ENCODE peak calls at places on chromosome 1, in six cellular contexts. One of them, this sample, is unnamed.

GRCh38 chr1:42934111-42934510 is 24.6 kb downstream of the SLC2A1 start:
- DNase-seq in GM12878: no peak
- DNase-seq in K562: no peak
- DNase-seq in HepG2: no peak
- DNase-seq in H1: no peak
- DNase-seq in GM12891: no peak
- DNase-seq in this sample: no peak

GRCh38 chr1:229273507-229274232 is 2.8 kb downstream of the RAB4A start:
- DNase-seq in HepG2: peak
- DNase-seq in GM12878: no peak
- DNase-seq in K562: no peak
- DNase-seq in GM12891: no peak
- DNase-seq in H1: no peak
- DNase-seq in this sample: no peak

GRCh38 chr1:147612366-147612765 is 58.0 kb downstream of the ACP6 start:
- DNase-seq in K562: no peak
- DNase-seq in H1: no peak
- DNase-seq in GM12878: no peak
- DNase-seq in HepG2: peak
- DNase-seq in GM12891: no peak
- DNase-seq in this sample: no peak

GRCh38 chr1:16979475-16980327 is 719 bp downstream of the MFAP2 start:
- DNase-seq in GM12891: no peak
- DNase-seq in GM12878: no peak
- DNase-seq in H1: no peak
- DNase-seq in K562: no peak
- DNase-seq in HepG2: no peak
- DNase-seq in this sample: no peak

GRCh38 chr1:7648761-7649384 is 122.2 kb upstream of the VAMP3 start:
- DNase-seq in K562: no peak
- DNase-seq in GM12891: no peak
- DNase-seq in HepG2: no peak
- DNase-seq in H1: no peak
- DNase-seq in GM12878: no peak
- DNase-seq in this sample: no peak

GRCh38 chr1:212987702-212988322 is 27.9 kb downstream of the ANGEL2 start:
- DNase-seq in HepG2: no peak
- DNase-seq in H1: no peak
- DNase-seq in K562: no peak
- DNase-seq in GM12878: no peak
- DNase-seq in GM12891: no peak
- DNase-seq in this sample: no peak

GRCh38 chr1:201985355-201985754 is 2.9 kb downstream of the RNPEP start:
- DNase-seq in HepG2: no peak
- DNase-seq in GM12878: no peak
- DNase-seq in GM12891: no peak
- DNase-seq in H1: no peak
- DNase-seq in K562: no peak
- DNase-seq in this sample: no peak

GRCh38 chr1:228802386-228803221 is 67.3 kb downstream of the RHOU start:
- DNase-seq in HepG2: no peak
- DNase-seq in GM12878: no peak
- DNase-seq in K562: no peak
- DNase-seq in GM12891: no peak
- DNase-seq in H1: no peak
- DNase-seq in this sample: no peak

GRCh38 chr1:187074445-187075045 is 245.8 kb downstream of the PLA2G4A start:
- DNase-seq in GM12878: no peak
- DNase-seq in HepG2: no peak
- DNase-seq in K562: peak
- DNase-seq in H1: no peak
- DNase-seq in GM12891: no peak
- DNase-seq in this sample: no peak

GRCh38 chr1:183029591-183030000 is 6.4 kb downstream of the LAMC1 start:
- DNase-seq in H1: no peak
- DNase-seq in GM12891: no peak
- DNase-seq in K562: no peak
- DNase-seq in GM12878: no peak
- DNase-seq in HepG2: peak
- DNase-seq in this sample: no peak

GRCh38 chr1:42943166-42943565 is 15.5 kb downstream of the SLC2A1 start:
- DNase-seq in HepG2: no peak
- DNase-seq in K562: no peak
- DNase-seq in GM12878: no peak
- DNase-seq in H1: no peak
- DNase-seq in GM12891: no peak
- DNase-seq in this sample: no peak

GRCh38 chr1:167738158-167738557 is 16.4 kb downstream of the MPZL1 start:
- DNase-seq in GM12878: no peak
- DNase-seq in H1: no peak
- DNase-seq in HepG2: no peak
- DNase-seq in GM12891: no peak
- DNase-seq in K562: no peak
- DNase-seq in this sample: no peak

GRCh38 chr1:224700915-224701531 is 84.9 kb downstream of the CNIH3 start:
- DNase-seq in K562: peak
- DNase-seq in GM12891: peak
- DNase-seq in H1: no peak
- DNase-seq in GM12878: peak
- DNase-seq in HepG2: peak
- DNase-seq in this sample: peak

GRCh38 chr1:183101081-183101480 is 77.9 kb downstream of the LAMC1 start:
- DNase-seq in GM12878: no peak
- DNase-seq in K562: no peak
- DNase-seq in H1: no peak
- DNase-seq in GM12891: no peak
- DNase-seq in HepG2: no peak
- DNase-seq in this sample: no peak

GRCh38 chr1:33141781-33142180 is 40.1 kb downstream of the TRIM62 start:
- DNase-seq in HepG2: no peak
- DNase-seq in GM12891: no peak
- DNase-seq in H1: no peak
- DNase-seq in GM12878: no peak
- DNase-seq in K562: no peak
- DNase-seq in this sample: no peak

GRCh38 chr1:206801467-206801866 is 29.2 kb upstream of the IL10 start:
- DNase-seq in H1: no peak
- DNase-seq in K562: no peak
- DNase-seq in GM12891: no peak
- DNase-seq in GM12878: no peak
- DNase-seq in HepG2: no peak
- DNase-seq in this sample: no peak

GRCh38 chr1:5693595-5693994 is 298.6 kb downstream of the NPHP4 start:
- DNase-seq in HepG2: no peak
- DNase-seq in GM12891: no peak
- DNase-seq in H1: no peak
- DNase-seq in GM12878: no peak
- DNase-seq in K562: no peak
- DNase-seq in this sample: no peak

GRCh38 chr1:228144213-228145049 is 4.4 kb downstream of the GUK1 start:
- DNase-seq in H1: no peak
- DNase-seq in K562: peak
- DNase-seq in HepG2: no peak
- DNase-seq in GM12878: no peak
- DNase-seq in GM12891: no peak
- DNase-seq in this sample: no peak

GRCh38 chr1:221698579-221699349 is 43.1 kb downstream of the DUSP10 start:
- DNase-seq in K562: no peak
- DNase-seq in GM12878: no peak
- DNase-seq in GM12891: no peak
- DNase-seq in HepG2: no peak
- DNase-seq in H1: no peak
- DNase-seq in this sample: no peak

GRCh38 chr1:221699582-221700519 is 42.0 kb downstream of the DUSP10 start:
- DNase-seq in K562: no peak
- DNase-seq in H1: no peak
- DNase-seq in GM12891: no peak
- DNase-seq in GM12878: no peak
- DNase-seq in HepG2: no peak
- DNase-seq in this sample: no peak

GRCh38 chr1:221696740-221697461 is 45.0 kb downstream of the DUSP10 start:
- DNase-seq in GM12878: no peak
- DNase-seq in HepG2: no peak
- DNase-seq in K562: no peak
- DNase-seq in GM12891: no peak
- DNase-seq in H1: no peak
- DNase-seq in this sample: no peak

GRCh38 chr1:221696045-221696444 is 45.8 kb downstream of the DUSP10 start:
- DNase-seq in GM12878: no peak
- DNase-seq in K562: no peak
- DNase-seq in HepG2: no peak
- DNase-seq in GM12891: no peak
- DNase-seq in H1: no peak
- DNase-seq in this sample: no peak

DNA sequence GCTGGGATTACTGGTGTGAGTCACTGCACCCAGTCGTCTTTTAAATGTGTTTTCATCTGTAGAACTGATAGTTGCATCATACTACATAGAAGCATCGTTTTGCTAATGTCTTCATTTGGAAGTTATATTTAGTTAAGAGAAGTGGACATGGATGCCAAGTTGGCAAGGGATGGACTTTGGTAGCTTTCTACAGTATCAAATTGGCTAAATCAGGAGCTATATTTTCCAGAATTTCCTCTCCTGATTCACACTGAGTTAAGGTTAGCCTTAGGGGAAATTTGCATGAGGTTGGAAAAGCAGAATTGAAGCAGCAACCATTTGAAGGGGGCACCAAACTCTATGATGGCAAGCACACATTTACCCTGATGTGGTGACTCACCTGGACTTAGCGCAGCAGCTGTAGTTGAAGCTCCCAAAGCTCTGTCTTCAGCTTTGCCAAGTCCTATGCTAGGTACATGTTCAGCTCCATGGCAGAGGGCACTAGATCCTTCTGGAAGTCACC is 43.9 kb downstream of the DUSP10 start:
- DNase-seq in HepG2: no peak
- DNase-seq in GM12891: no peak
- DNase-seq in GM12878: no peak
- DNase-seq in K562: no peak
- DNase-seq in H1: no peak
- DNase-seq in this sample: no peak
- TF ChIP-seq TAF1 in HepG2: no peak
- TF ChIP-seq TAF1 in GM12891: no peak
- TF ChIP-seq TAF1 in GM12878: no peak
- TF ChIP-seq TAF1 in K562: no peak
- TF ChIP-seq TAF1 in H1: no peak
- TF ChIP-seq TAF1 in this sample: no peak

DNA sequence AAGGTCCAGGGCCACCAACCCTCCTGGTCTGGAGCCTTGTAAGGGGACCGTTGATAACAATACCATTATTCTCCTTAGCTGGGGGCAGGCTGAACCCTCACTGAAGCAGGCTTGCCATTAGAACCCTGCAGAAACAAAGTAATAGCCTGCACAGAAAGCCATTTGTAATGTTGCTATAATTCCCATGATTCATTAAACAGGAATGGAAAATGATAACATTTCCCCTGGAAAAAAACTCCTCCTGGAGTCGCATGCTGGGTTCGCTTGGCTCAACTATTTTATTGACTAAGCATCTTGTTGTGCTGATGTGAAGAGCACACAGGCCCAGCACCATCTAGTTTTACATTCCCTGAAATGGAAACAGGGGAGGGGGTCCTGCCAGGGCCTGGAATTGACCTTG is 155.6 kb upstream of the CSF3R start:
- DNase-seq in GM12891: no peak
- DNase-seq in K562: no peak
- DNase-seq in GM12878: no peak
- DNase-seq in H1: no peak
- DNase-seq in HepG2: no peak
- DNase-seq in this sample: no peak
- TF ChIP-seq POLR2A in GM12891: no peak
- TF ChIP-seq POLR2A in K562: no peak
- TF ChIP-seq POLR2A in GM12878: no peak
- TF ChIP-seq POLR2A in H1: no peak
- TF ChIP-seq POLR2A in HepG2: no peak
- TF ChIP-seq POLR2A in this sample: no peak

DNA sequence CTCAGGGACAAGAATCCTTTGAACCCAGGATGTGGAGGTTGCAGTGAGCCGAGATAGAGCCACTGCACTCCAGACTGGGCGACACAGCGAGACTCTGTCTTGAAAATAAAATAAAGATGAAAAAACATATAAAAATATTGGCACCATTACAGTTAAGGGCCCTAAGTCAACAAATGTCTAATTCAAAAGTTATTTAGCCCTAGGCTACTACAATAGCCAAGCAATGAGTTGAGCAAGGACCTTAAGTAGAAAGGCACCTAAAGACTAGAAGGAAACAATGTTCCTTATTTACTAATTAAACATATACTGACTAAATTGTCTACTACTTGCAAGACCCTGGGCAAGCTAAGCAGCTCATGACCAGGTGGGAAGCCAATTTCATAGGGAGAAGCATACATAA is 4.1 kb downstream of the PIK3R3 start:
- DNase-seq in K562: no peak
- DNase-seq in HepG2: no peak
- DNase-seq in H1: no peak
- DNase-seq in GM12891: no peak
- DNase-seq in GM12878: no peak
- DNase-seq in this sample: no peak
- TF ChIP-seq TAF1 in K562: no peak
- TF ChIP-seq TAF1 in HepG2: no peak
- TF ChIP-seq TAF1 in H1: no peak
- TF ChIP-seq TAF1 in GM12891: no peak
- TF ChIP-seq TAF1 in GM12878: no peak
- TF ChIP-seq TAF1 in this sample: no peak

DNA sequence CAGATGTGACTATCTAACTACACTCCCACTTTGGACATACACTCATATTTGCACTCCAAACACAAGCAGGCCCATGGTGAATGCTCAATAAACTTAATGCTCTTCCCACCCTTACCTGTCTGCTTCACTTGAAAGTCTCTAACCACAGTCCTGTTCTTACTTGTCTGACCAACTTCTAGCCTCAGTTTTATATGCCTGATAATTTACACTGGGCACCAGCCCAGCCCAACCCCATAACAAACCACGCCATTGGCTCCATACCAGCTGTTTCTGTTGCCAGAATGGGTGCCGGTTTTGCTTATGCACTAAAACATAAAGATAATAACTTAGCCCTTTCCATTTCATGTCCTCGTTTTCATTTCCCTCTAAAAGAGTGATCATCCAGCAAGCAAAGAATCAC is 395.4 kb downstream of the NTNG1 start:
- DNase-seq in HepG2: no peak
- DNase-seq in K562: no peak
- DNase-seq in GM12878: no peak
- DNase-seq in H1: no peak
- DNase-seq in GM12891: no peak
- DNase-seq in this sample: no peak
- TF ChIP-seq POLR2A in HepG2: no peak
- TF ChIP-seq POLR2A in K562: no peak
- TF ChIP-seq POLR2A in GM12878: no peak
- TF ChIP-seq POLR2A in H1: no peak
- TF ChIP-seq POLR2A in GM12891: no peak
- TF ChIP-seq POLR2A in this sample: no peak

This sample was measured in GM12892.